ENCODE peak calls at places on chromosomes 2 and 18, in seven cellular contexts. W is amniotic stem cell; K is H4; L is T-helper 2 cell; Q is AML-193; I is AG08396; G is stimulated activated CD4-positive, alpha-beta T cell treated with anti-CD3 and anti-CD28 coated beads, Interleukin-4, amount 100 ng/mL, for 1 hour. O is an unnamed sample.

GRCh38 chr2:17800219-17800618 is 16.0 kb upstream of the MSGN1 start:
- DNase-seq in I (no peak), W (no peak), L (no peak), G (no peak), Q (no peak), K (no peak), O (peak; percentile 41)

GRCh38 chr2:188609321-188610049 is 317.8 kb downstream of the GULP1 start:
- DNase-seq in L (no peak), Q (no peak), W (no peak), G (no peak), I (no peak), K (no peak), O (no peak)

GRCh38 chr2:74704216-74704615 is 50.2 kb downstream of the SEMA4F start:
- DNase-seq in I (no peak), W (no peak), L (no peak), G (no peak), K (no peak), Q (no peak), O (no peak)

GRCh38 chr18:54162431-54162830 is 62.0 kb downstream of the MBD2 start:
- DNase-seq in Q (no peak), G (no peak), I (peak; percentile 40), K (no peak), W (peak; percentile 31), L (no peak), O (no peak)

GRCh38 chr2:75862547-75862946 is 151.8 kb upstream of the GCFC2 start:
- DNase-seq in L (no peak), Q (no peak), I (no peak), W (no peak), G (no peak), K (no peak), O (no peak)

GRCh38 chr2:73374243-73374642 is 11.4 kb upstream of the ALMS1 start:
- DNase-seq in G (no peak), Q (peak; percentile 35), I (no peak), L (no peak), K (no peak), W (no peak), O (no peak)

GRCh38 chr2:8862230-8862629 is 24.8 kb upstream of the KIDINS220 start:
- DNase-seq in I (no peak), W (no peak), Q (no peak), L (no peak), K (no peak), G (no peak), O (no peak)

GRCh38 chr18:23071285-23071684 is 64.0 kb upstream of the CABLES1 start:
- DNase-seq in W (no peak), G (peak; percentile 55), I (no peak), K (peak; percentile 80), Q (peak; percentile 94), L (peak; percentile 99), O (no peak)

GRCh38 chr2:217935901-217936684 is 66.7 kb downstream of the TNS1 start:
- DNase-seq in K (no peak), W (no peak), G (no peak), I (peak; percentile 34), Q (no peak), L (no peak), O (no peak)

GRCh38 chr18:673317-673716 is 15.9 kb downstream of the TYMS start:
- DNase-seq in Q (no peak), G (no peak), K (no peak), I (no peak), W (no peak), L (no peak), O (no peak)

GRCh38 chr18:8856769-8857393 is 151.5 kb downstream of the MTCL1 start:
- DNase-seq in W (no peak), G (no peak), K (no peak), Q (no peak), I (no peak), L (no peak), O (no peak)

O was measured in NCI-H2227 treated with DMSO at 0.1 percent for 48 hours.